ENCODE peak calls at places on chromosomes 6 and 20, in four cellular contexts. One of them, this sample, is unnamed.
A peak's percentile ranks its signal among the peaks of the same experiment; 100 is the strongest.

GRCh38 chr6:154805288-154805911 is 72.2 kb downstream of the SCAF8 start:
- DNase-seq in adrenal gland: no peak
- DNase-seq in CD4-positive, CD25-positive, alpha-beta regulatory T cell: no peak
- DNase-seq in right atrium auricular region: no peak
- DNase-seq in this sample: no peak

GRCh38 chr6:34447915-34448314 is 18.0 kb upstream of the PACSIN1 start:
- DNase-seq in adrenal gland: no peak
- DNase-seq in CD4-positive, CD25-positive, alpha-beta regulatory T cell: no peak
- DNase-seq in right atrium auricular region: no peak
- DNase-seq in this sample: no peak

GRCh38 chr6:150443621-150444020 is 74.8 kb downstream of the IYD start:
- DNase-seq in adrenal gland: no peak
- DNase-seq in CD4-positive, CD25-positive, alpha-beta regulatory T cell: no peak
- DNase-seq in right atrium auricular region: no peak
- DNase-seq in this sample: no peak

GRCh38 chr20:50528804-50529351 is 18.7 kb downstream of the PTPN1 start:
- DNase-seq in adrenal gland: no peak
- DNase-seq in CD4-positive, CD25-positive, alpha-beta regulatory T cell: no peak
- DNase-seq in right atrium auricular region: no peak
- DNase-seq in this sample: no peak

GRCh38 chr6:56978530-56978929 is 23.6 kb downstream of the BEND6 start:
- DNase-seq in adrenal gland: no peak
- DNase-seq in CD4-positive, CD25-positive, alpha-beta regulatory T cell: no peak
- DNase-seq in right atrium auricular region: no peak
- DNase-seq in this sample: no peak

GRCh38 chr6:12749531-12750379 is 33.2 kb downstream of the PHACTR1 start:
- DNase-seq in adrenal gland: no peak
- DNase-seq in CD4-positive, CD25-positive, alpha-beta regulatory T cell: no peak
- DNase-seq in right atrium auricular region: no peak
- DNase-seq in this sample: no peak

GRCh38 chr20:7703436-7703835 is 236.8 kb downstream of the HAO1 start:
- DNase-seq in adrenal gland: no peak
- DNase-seq in CD4-positive, CD25-positive, alpha-beta regulatory T cell: no peak
- DNase-seq in right atrium auricular region: no peak
- DNase-seq in this sample: no peak

GRCh38 chr6:42297661-42298060 is 80.0 kb upstream of the MRPS10 start:
- DNase-seq in adrenal gland: no peak
- DNase-seq in CD4-positive, CD25-positive, alpha-beta regulatory T cell: no peak
- DNase-seq in right atrium auricular region: no peak
- DNase-seq in this sample: no peak

GRCh38 chr20:52001999-52002666 is 189.4 kb downstream of the ZFP64 start:
- DNase-seq in adrenal gland: no peak
- DNase-seq in CD4-positive, CD25-positive, alpha-beta regulatory T cell: no peak
- DNase-seq in right atrium auricular region: no peak
- DNase-seq in this sample: no peak

GRCh38 chr6:118581489-118581959 is 33.4 kb downstream of the PLN start:
- DNase-seq in adrenal gland: peak; percentile 70
- DNase-seq in CD4-positive, CD25-positive, alpha-beta regulatory T cell: no peak
- DNase-seq in right atrium auricular region: no peak
- DNase-seq in this sample: no peak

GRCh38 chr20:36542019-36542488 is 735 bp downstream of the MYL9 start:
- DNase-seq in adrenal gland: peak; percentile 74
- DNase-seq in CD4-positive, CD25-positive, alpha-beta regulatory T cell: no peak
- DNase-seq in right atrium auricular region: no peak
- DNase-seq in this sample: no peak

GRCh38 chr20:22455259-22455658 is 129.1 kb downstream of the FOXA2 start:
- DNase-seq in adrenal gland: no peak
- DNase-seq in CD4-positive, CD25-positive, alpha-beta regulatory T cell: no peak
- DNase-seq in right atrium auricular region: no peak
- DNase-seq in this sample: no peak

GRCh38 chr6:147109707-147110106 is 94.5 kb upstream of the STXBP5 start:
- DNase-seq in adrenal gland: no peak
- DNase-seq in CD4-positive, CD25-positive, alpha-beta regulatory T cell: no peak
- DNase-seq in right atrium auricular region: no peak
- DNase-seq in this sample: no peak

GRCh38 chr6:21455071-21455470 is 138.5 kb upstream of the SOX4 start:
- DNase-seq in adrenal gland: no peak
- DNase-seq in CD4-positive, CD25-positive, alpha-beta regulatory T cell: no peak
- DNase-seq in right atrium auricular region: no peak
- DNase-seq in this sample: no peak

GRCh38 chr20:1829531-1829930 is 65.7 kb upstream of the SIRPA start:
- DNase-seq in adrenal gland: no peak
- DNase-seq in CD4-positive, CD25-positive, alpha-beta regulatory T cell: no peak
- DNase-seq in right atrium auricular region: no peak
- DNase-seq in this sample: no peak

GRCh38 chr20:4876731-4877130 is 124.6 kb downstream of the SLC23A2 start:
- DNase-seq in adrenal gland: no peak
- DNase-seq in CD4-positive, CD25-positive, alpha-beta regulatory T cell: no peak
- DNase-seq in right atrium auricular region: no peak
- DNase-seq in this sample: no peak

GRCh38 chr6:11538049-11538798 is 675 bp downstream of the TMEM170B start:
- DNase-seq in adrenal gland: peak; percentile 22
- DNase-seq in CD4-positive, CD25-positive, alpha-beta regulatory T cell: peak; percentile 3
- DNase-seq in right atrium auricular region: no peak
- DNase-seq in this sample: no peak

GRCh38 chr6:41231246-41231645 is 3.1 kb downstream of the TREML4 start:
- DNase-seq in adrenal gland: no peak
- DNase-seq in CD4-positive, CD25-positive, alpha-beta regulatory T cell: no peak
- DNase-seq in right atrium auricular region: no peak
- DNase-seq in this sample: no peak

GRCh38 chr20:50776122-50776795 is 18.6 kb upstream of the BCAS4 start:
- DNase-seq in adrenal gland: no peak
- DNase-seq in CD4-positive, CD25-positive, alpha-beta regulatory T cell: no peak
- DNase-seq in right atrium auricular region: no peak
- DNase-seq in this sample: no peak

GRCh38 chr6:140050232-140050995 is 676.0 kb upstream of the CITED2 start:
- DNase-seq in adrenal gland: no peak
- DNase-seq in CD4-positive, CD25-positive, alpha-beta regulatory T cell: no peak
- DNase-seq in right atrium auricular region: no peak
- DNase-seq in this sample: no peak

GRCh38 chr6:35084041-35084491 is 57.1 kb downstream of the TCP11 start:
- DNase-seq in adrenal gland: no peak
- DNase-seq in CD4-positive, CD25-positive, alpha-beta regulatory T cell: no peak
- DNase-seq in right atrium auricular region: no peak
- DNase-seq in this sample: no peak

GRCh38 chr6:134517145-134517658 is 199.3 kb upstream of the SGK1 start:
- DNase-seq in adrenal gland: peak; percentile 88
- DNase-seq in CD4-positive, CD25-positive, alpha-beta regulatory T cell: no peak
- DNase-seq in right atrium auricular region: peak; percentile 86
- DNase-seq in this sample: peak; percentile 85

GRCh38 chr6:89966250-89966588 is 72.0 kb downstream of the GJA10 start:
- DNase-seq in adrenal gland: no peak
- DNase-seq in CD4-positive, CD25-positive, alpha-beta regulatory T cell: no peak
- DNase-seq in right atrium auricular region: no peak
- DNase-seq in this sample: no peak

GRCh38 chr6:162778603-162779002 is 50.8 kb downstream of the PACRG start:
- DNase-seq in adrenal gland: no peak
- DNase-seq in CD4-positive, CD25-positive, alpha-beta regulatory T cell: no peak
- DNase-seq in right atrium auricular region: no peak
- DNase-seq in this sample: no peak

GRCh38 chr6:37283786-37284185 is 25.8 kb upstream of the TMEM217 start:
- DNase-seq in adrenal gland: peak; percentile 93
- DNase-seq in CD4-positive, CD25-positive, alpha-beta regulatory T cell: no peak
- DNase-seq in right atrium auricular region: peak; percentile 75
- DNase-seq in this sample: no peak

GRCh38 chr20:49024220-49024619 is 21.9 kb upstream of the CSE1L start:
- DNase-seq in adrenal gland: no peak
- DNase-seq in CD4-positive, CD25-positive, alpha-beta regulatory T cell: no peak
- DNase-seq in right atrium auricular region: no peak
- DNase-seq in this sample: no peak

GRCh38 chr6:77834591-77834996 is 181.8 kb downstream of the MEI4 start:
- DNase-seq in adrenal gland: no peak
- DNase-seq in CD4-positive, CD25-positive, alpha-beta regulatory T cell: no peak
- DNase-seq in right atrium auricular region: no peak
- DNase-seq in this sample: no peak

GRCh38 chr6:17768388-17768787 is 61.7 kb upstream of the NUP153 start:
- DNase-seq in adrenal gland: no peak
- DNase-seq in CD4-positive, CD25-positive, alpha-beta regulatory T cell: no peak
- DNase-seq in right atrium auricular region: no peak
- DNase-seq in this sample: no peak

GRCh38 chr6:82270791-82271392 is 23.3 kb upstream of the IBTK start:
- DNase-seq in adrenal gland: no peak
- DNase-seq in CD4-positive, CD25-positive, alpha-beta regulatory T cell: no peak
- DNase-seq in right atrium auricular region: no peak
- DNase-seq in this sample: no peak

GRCh38 chr6:119325559-119326240 is 23.9 kb downstream of the MAN1A1 start:
- DNase-seq in adrenal gland: no peak
- DNase-seq in CD4-positive, CD25-positive, alpha-beta regulatory T cell: no peak
- DNase-seq in right atrium auricular region: no peak
- DNase-seq in this sample: no peak

GRCh38 chr6:29967379-29968010 is 25.2 kb downstream of the HLA-A start:
- DNase-seq in adrenal gland: peak; percentile 42
- DNase-seq in CD4-positive, CD25-positive, alpha-beta regulatory T cell: no peak
- DNase-seq in right atrium auricular region: no peak
- DNase-seq in this sample: peak; percentile 72
- H3K27ac ChIP-seq in adrenal gland: peak overlapping the region; percentile 93
- H3K27ac ChIP-seq in CD4-positive, CD25-positive, alpha-beta regulatory T cell: no peak overlapping the region
- H3K27ac ChIP-seq in right atrium auricular region: peak overlapping the region; percentile 90
- H3K27ac ChIP-seq in this sample: no peak overlapping the region

GRCh38 chr20:38961530-38962043 is 557 bp upstream of the DHX35 start:
- DNase-seq in adrenal gland: no peak
- DNase-seq in CD4-positive, CD25-positive, alpha-beta regulatory T cell: no peak
- DNase-seq in right atrium auricular region: no peak
- DNase-seq in this sample: no peak
- H3K27ac ChIP-seq in adrenal gland: peak overlapping the region; percentile 92
- H3K27ac ChIP-seq in CD4-positive, CD25-positive, alpha-beta regulatory T cell: peak overlapping the region; percentile 85
- H3K27ac ChIP-seq in right atrium auricular region: peak overlapping the region; percentile 97
- H3K27ac ChIP-seq in this sample: peak overlapping the region; percentile 71

GRCh38 chr6:53466257-53466656 is 78.6 kb downstream of the GCLC start:
- DNase-seq in adrenal gland: no peak
- DNase-seq in CD4-positive, CD25-positive, alpha-beta regulatory T cell: no peak
- DNase-seq in right atrium auricular region: no peak
- DNase-seq in this sample: no peak

GRCh38 chr6:53465732-53466131 is 79.2 kb downstream of the GCLC start:
- DNase-seq in adrenal gland: no peak
- DNase-seq in CD4-positive, CD25-positive, alpha-beta regulatory T cell: no peak
- DNase-seq in right atrium auricular region: no peak
- DNase-seq in this sample: no peak

GRCh38 chr6:53464942-53465460 is 79.9 kb downstream of the GCLC start:
- DNase-seq in adrenal gland: peak; percentile 96
- DNase-seq in CD4-positive, CD25-positive, alpha-beta regulatory T cell: no peak
- DNase-seq in right atrium auricular region: no peak
- DNase-seq in this sample: peak; percentile 89

GRCh38 chr6:53461682-53462081 is 83.2 kb downstream of the GCLC start:
- DNase-seq in adrenal gland: no peak
- DNase-seq in CD4-positive, CD25-positive, alpha-beta regulatory T cell: no peak
- DNase-seq in right atrium auricular region: no peak
- DNase-seq in this sample: no peak

DNA sequence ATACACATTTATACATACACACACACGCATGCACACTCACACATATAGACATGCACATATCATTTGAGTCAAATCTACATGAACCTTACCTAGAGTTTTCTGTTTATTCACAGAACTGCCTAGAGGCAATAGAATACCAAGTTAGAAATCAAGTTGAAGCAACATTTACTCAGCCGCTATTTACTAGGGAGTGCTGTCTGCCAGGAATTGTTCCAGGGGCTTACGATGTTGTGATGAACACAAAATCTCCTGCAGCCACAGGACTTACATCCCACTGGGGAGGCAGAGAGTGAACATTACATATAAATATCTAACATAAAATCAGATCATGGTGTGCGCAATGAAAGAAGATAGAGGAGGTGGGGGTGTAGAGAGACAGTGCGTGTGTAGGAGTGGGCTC is 80.4 kb downstream of the GCLC start:
- DNase-seq in adrenal gland: no peak
- DNase-seq in CD4-positive, CD25-positive, alpha-beta regulatory T cell: no peak
- DNase-seq in right atrium auricular region: no peak
- DNase-seq in this sample: no peak
- H3K27ac ChIP-seq in adrenal gland: peak overlapping the region; percentile 92
- H3K27ac ChIP-seq in CD4-positive, CD25-positive, alpha-beta regulatory T cell: no peak overlapping the region
- H3K27ac ChIP-seq in right atrium auricular region: no peak overlapping the region
- H3K27ac ChIP-seq in this sample: peak overlapping the region; percentile 5

DNA sequence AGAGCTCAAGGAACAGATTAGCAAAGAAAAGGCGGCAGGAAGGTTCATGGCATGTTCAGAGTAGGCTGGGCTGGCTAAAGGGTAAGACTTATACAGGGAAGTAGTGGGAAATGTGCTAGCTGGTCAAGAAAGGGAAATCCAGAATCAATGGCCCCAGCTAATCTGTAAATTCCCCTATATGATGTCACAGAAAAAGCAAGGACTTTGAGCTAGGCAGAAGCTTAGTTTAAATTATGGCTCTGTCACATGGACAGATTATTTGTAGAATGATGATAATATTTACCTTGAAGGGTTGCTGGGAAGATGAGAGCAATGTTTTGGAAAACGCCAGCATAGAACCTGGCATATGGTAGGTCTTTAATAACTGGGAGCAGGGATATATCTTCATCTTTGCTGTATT is 19.1 kb downstream of the CEP250 start:
- DNase-seq in adrenal gland: no peak
- DNase-seq in CD4-positive, CD25-positive, alpha-beta regulatory T cell: no peak
- DNase-seq in right atrium auricular region: no peak
- DNase-seq in this sample: no peak
- H3K27ac ChIP-seq in adrenal gland: no peak overlapping the region
- H3K27ac ChIP-seq in CD4-positive, CD25-positive, alpha-beta regulatory T cell: no peak overlapping the region
- H3K27ac ChIP-seq in right atrium auricular region: no peak overlapping the region
- H3K27ac ChIP-seq in this sample: no peak overlapping the region

GRCh38 chr6:157106487-157106886 is 216.8 kb downstream of the TMEM242 start:
- DNase-seq in adrenal gland: peak; percentile 25
- DNase-seq in CD4-positive, CD25-positive, alpha-beta regulatory T cell: no peak
- DNase-seq in right atrium auricular region: no peak
- DNase-seq in this sample: no peak
- H3K27ac ChIP-seq in adrenal gland: peak overlapping the region; percentile 54
- H3K27ac ChIP-seq in CD4-positive, CD25-positive, alpha-beta regulatory T cell: no peak overlapping the region
- H3K27ac ChIP-seq in right atrium auricular region: no peak overlapping the region
- H3K27ac ChIP-seq in this sample: peak overlapping the region; percentile 68

GRCh38 chr20:17928633-17929311 is 39.8 kb downstream of the SNX5 start:
- DNase-seq in adrenal gland: no peak
- DNase-seq in CD4-positive, CD25-positive, alpha-beta regulatory T cell: no peak
- DNase-seq in right atrium auricular region: no peak
- DNase-seq in this sample: no peak
- H3K27ac ChIP-seq in adrenal gland: peak overlapping the region; percentile 72
- H3K27ac ChIP-seq in CD4-positive, CD25-positive, alpha-beta regulatory T cell: no peak overlapping the region
- H3K27ac ChIP-seq in right atrium auricular region: peak overlapping the region; percentile 29
- H3K27ac ChIP-seq in this sample: no peak overlapping the region

GRCh38 chr6:167141667-167142432 is 15.9 kb downstream of the GPR31 start:
- DNase-seq in adrenal gland: peak; percentile 41
- DNase-seq in CD4-positive, CD25-positive, alpha-beta regulatory T cell: peak; percentile 39
- DNase-seq in right atrium auricular region: no peak
- DNase-seq in this sample: peak; percentile 42
- H3K27ac ChIP-seq in adrenal gland: no peak overlapping the region
- H3K27ac ChIP-seq in CD4-positive, CD25-positive, alpha-beta regulatory T cell: no peak overlapping the region
- H3K27ac ChIP-seq in right atrium auricular region: no peak overlapping the region
- H3K27ac ChIP-seq in this sample: no peak overlapping the region

This sample was measured in lung.